ENCODE peak calls at places on chromosome 10, in seven cellular contexts. One of them, this sample, is unnamed.

GRCh38 chr10:112383325-112383724 is 9.4 kb downstream of the ACSL5 start:
- ATAC-seq in A549: peak; percentile 53
- ATAC-seq in heart left ventricle: peak; percentile 74
- ATAC-seq in HepG2: peak; percentile 56
- ATAC-seq in right lobe of liver: peak; percentile 79
- ATAC-seq in gastrocnemius medialis: no peak
- ATAC-seq in HCT116: peak; percentile 35
- ATAC-seq in this sample: peak; percentile 46

GRCh38 chr10:44911951-44912350 is 814 bp downstream of the TMEM72 start:
- ATAC-seq in HCT116: no peak
- ATAC-seq in right lobe of liver: no peak
- ATAC-seq in gastrocnemius medialis: no peak
- ATAC-seq in A549: no peak
- ATAC-seq in HepG2: peak; percentile 12
- ATAC-seq in heart left ventricle: no peak
- ATAC-seq in this sample: no peak

GRCh38 chr10:128086003-128086863 is 40.0 kb downstream of the MKI67 start:
- ATAC-seq in HCT116: no peak
- ATAC-seq in gastrocnemius medialis: no peak
- ATAC-seq in right lobe of liver: no peak
- ATAC-seq in A549: no peak
- ATAC-seq in heart left ventricle: peak; percentile 24
- ATAC-seq in HepG2: peak; percentile 82
- ATAC-seq in this sample: no peak

GRCh38 chr10:104306897-104307296 is 31.4 kb downstream of the ITPRIP start:
- ATAC-seq in right lobe of liver: no peak
- ATAC-seq in HepG2: no peak
- ATAC-seq in gastrocnemius medialis: no peak
- ATAC-seq in A549: peak; percentile 9
- ATAC-seq in heart left ventricle: no peak
- ATAC-seq in HCT116: no peak
- ATAC-seq in this sample: no peak

GRCh38 chr10:26566525-26567348 is 128.6 kb downstream of the APBB1IP start:
- ATAC-seq in heart left ventricle: peak; percentile 28
- ATAC-seq in gastrocnemius medialis: no peak
- ATAC-seq in HepG2: no peak
- ATAC-seq in A549: no peak
- ATAC-seq in right lobe of liver: peak; percentile 11
- ATAC-seq in HCT116: no peak
- ATAC-seq in this sample: no peak

GRCh38 chr10:91537614-91538383 is 95.1 kb downstream of the PPP1R3C start:
- ATAC-seq in A549: no peak
- ATAC-seq in right lobe of liver: peak; percentile 89
- ATAC-seq in HepG2: peak; percentile 26
- ATAC-seq in gastrocnemius medialis: no peak
- ATAC-seq in HCT116: no peak
- ATAC-seq in heart left ventricle: no peak
- ATAC-seq in this sample: no peak

GRCh38 chr10:16809074-16809718 is 8.0 kb downstream of the RSU1 start:
- ATAC-seq in heart left ventricle: peak; percentile 74
- ATAC-seq in A549: peak; percentile 77
- ATAC-seq in HCT116: peak; percentile 93
- ATAC-seq in right lobe of liver: peak; percentile 71
- ATAC-seq in gastrocnemius medialis: no peak
- ATAC-seq in HepG2: peak; percentile 89
- ATAC-seq in this sample: no peak

GRCh38 chr10:14550471-14550941 is 219.8 kb upstream of the FRMD4A start:
- ATAC-seq in gastrocnemius medialis: no peak
- ATAC-seq in HCT116: no peak
- ATAC-seq in right lobe of liver: peak; percentile 85
- ATAC-seq in A549: no peak
- ATAC-seq in HepG2: peak; percentile 92
- ATAC-seq in heart left ventricle: no peak
- ATAC-seq in this sample: no peak

GRCh38 chr10:131702521-131703356 is 198.1 kb upstream of the PPP2R2D start:
- ATAC-seq in heart left ventricle: no peak
- ATAC-seq in HepG2: no peak
- ATAC-seq in right lobe of liver: no peak
- ATAC-seq in HCT116: no peak
- ATAC-seq in A549: no peak
- ATAC-seq in gastrocnemius medialis: no peak
- ATAC-seq in this sample: no peak

GRCh38 chr10:93749218-93749799 is 8.4 kb upstream of the LGI1 start:
- ATAC-seq in HepG2: no peak
- ATAC-seq in gastrocnemius medialis: no peak
- ATAC-seq in right lobe of liver: no peak
- ATAC-seq in HCT116: no peak
- ATAC-seq in A549: no peak
- ATAC-seq in heart left ventricle: no peak
- ATAC-seq in this sample: no peak

GRCh38 chr10:77041636-77042258 is 595.9 kb downstream of the KCNMA1 start:
- ATAC-seq in HCT116: no peak
- ATAC-seq in heart left ventricle: no peak
- ATAC-seq in gastrocnemius medialis: no peak
- ATAC-seq in right lobe of liver: peak; percentile 48
- ATAC-seq in A549: no peak
- ATAC-seq in HepG2: no peak
- ATAC-seq in this sample: no peak

GRCh38 chr10:129096340-129096984 is 370.6 kb upstream of the MGMT start:
- ATAC-seq in heart left ventricle: peak; percentile 85
- ATAC-seq in right lobe of liver: peak; percentile 86
- ATAC-seq in A549: no peak
- ATAC-seq in HepG2: no peak
- ATAC-seq in HCT116: no peak
- ATAC-seq in gastrocnemius medialis: peak; percentile 88
- ATAC-seq in this sample: peak; percentile 93

GRCh38 chr10:78831457-78831856 is 237.3 kb upstream of the ZMIZ1 start:
- ATAC-seq in right lobe of liver: no peak
- ATAC-seq in heart left ventricle: peak; percentile 86
- ATAC-seq in HepG2: no peak
- ATAC-seq in HCT116: no peak
- ATAC-seq in A549: no peak
- ATAC-seq in gastrocnemius medialis: no peak
- ATAC-seq in this sample: no peak

GRCh38 chr10:113561214-113561613 is 8.4 kb downstream of the HABP2 start:
- ATAC-seq in HepG2: no peak
- ATAC-seq in right lobe of liver: peak; percentile 83
- ATAC-seq in A549: no peak
- ATAC-seq in heart left ventricle: no peak
- ATAC-seq in gastrocnemius medialis: no peak
- ATAC-seq in HCT116: no peak
- ATAC-seq in this sample: no peak

GRCh38 chr10:69061305-69062161 is 26.4 kb upstream of the SRGN start:
- ATAC-seq in gastrocnemius medialis: peak; percentile 88
- ATAC-seq in right lobe of liver: peak; percentile 79
- ATAC-seq in HepG2: peak; percentile 75
- ATAC-seq in HCT116: peak; percentile 68
- ATAC-seq in heart left ventricle: peak; percentile 88
- ATAC-seq in A549: peak; percentile 87
- ATAC-seq in this sample: peak; percentile 84
- TF ChIP-seq POLR2A in gastrocnemius medialis: peak; percentile 16
- TF ChIP-seq POLR2A in right lobe of liver: peak; percentile 46
- TF ChIP-seq POLR2A in HepG2: no peak
- TF ChIP-seq POLR2A in HCT116: no peak
- TF ChIP-seq POLR2A in heart left ventricle: peak; percentile 15
- TF ChIP-seq POLR2A in A549: no peak
- TF ChIP-seq POLR2A in this sample: no peak

GRCh38 chr10:122838880-122839279 is 6.8 kb downstream of the CUZD1 start:
- ATAC-seq in heart left ventricle: no peak
- ATAC-seq in gastrocnemius medialis: no peak
- ATAC-seq in A549: no peak
- ATAC-seq in right lobe of liver: no peak
- ATAC-seq in HepG2: no peak
- ATAC-seq in HCT116: no peak
- ATAC-seq in this sample: no peak
- H3K27ac ChIP-seq in heart left ventricle: no peak overlapping the region
- H3K27ac ChIP-seq in gastrocnemius medialis: no peak overlapping the region
- H3K27ac ChIP-seq in A549: no peak overlapping the region
- H3K27ac ChIP-seq in right lobe of liver: no peak overlapping the region
- H3K27ac ChIP-seq in HepG2: no peak overlapping the region
- H3K27ac ChIP-seq in HCT116: no peak overlapping the region
- H3K27ac ChIP-seq in this sample: no peak overlapping the region

GRCh38 chr10:42428534-42428933 is 209.8 kb downstream of the ZNF33B start:
- ATAC-seq in gastrocnemius medialis: no peak
- ATAC-seq in right lobe of liver: no peak
- ATAC-seq in HCT116: no peak
- ATAC-seq in heart left ventricle: no peak
- ATAC-seq in HepG2: no peak
- ATAC-seq in A549: no peak
- ATAC-seq in this sample: no peak
- TF ChIP-seq CTCF in gastrocnemius medialis: no peak
- TF ChIP-seq CTCF in right lobe of liver: peak; percentile 18
- TF ChIP-seq CTCF in HCT116: peak; percentile 21
- TF ChIP-seq CTCF in heart left ventricle: peak; percentile 51
- TF ChIP-seq CTCF in HepG2: peak; percentile 56
- TF ChIP-seq CTCF in A549: peak; percentile 21
- TF ChIP-seq CTCF in this sample: peak; percentile 6

DNA sequence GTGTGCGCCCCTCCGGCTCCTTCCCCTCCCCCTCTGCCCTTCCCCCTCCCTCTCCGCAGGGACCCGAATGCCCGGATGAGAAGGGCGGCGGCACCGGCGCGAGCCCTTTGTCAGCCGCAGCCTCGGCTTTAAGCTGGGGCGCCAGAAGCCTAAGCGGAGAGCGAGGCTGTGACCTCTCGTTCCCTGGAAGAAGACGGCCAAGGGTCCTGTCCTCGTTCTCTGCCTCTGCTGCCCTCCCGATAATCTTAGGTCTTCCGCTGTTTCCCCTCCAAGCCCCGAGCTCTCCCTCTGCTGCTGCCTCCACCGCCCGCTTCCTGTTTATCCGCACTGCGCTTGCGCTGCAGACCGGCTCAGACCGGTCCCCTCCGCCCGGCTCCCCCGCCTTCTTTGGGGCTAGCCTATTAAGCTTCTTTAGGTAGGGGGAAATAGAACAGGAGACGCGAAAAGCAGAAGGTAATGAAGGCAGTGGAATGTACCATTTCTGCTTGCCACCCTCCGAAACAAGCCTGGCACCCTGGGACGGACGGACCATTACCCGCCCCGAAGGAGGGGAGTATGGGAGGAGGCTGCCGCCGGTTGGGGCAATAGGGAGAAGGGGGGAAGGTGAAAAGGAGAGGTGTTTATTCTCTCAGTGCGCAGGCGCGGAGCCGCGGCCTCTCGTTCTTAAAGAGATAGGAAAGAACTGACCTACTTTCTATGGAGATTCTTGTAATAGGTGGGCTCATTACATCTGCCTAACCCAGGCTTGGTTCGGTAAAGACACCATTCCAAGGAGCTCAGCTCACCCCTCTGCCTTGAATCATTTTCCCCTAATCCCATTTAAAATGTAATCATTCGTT is at the start of gene OGA:
- ATAC-seq in right lobe of liver: peak; percentile 94
- ATAC-seq in heart left ventricle: peak; percentile 93
- ATAC-seq in HCT116: peak; percentile 91
- ATAC-seq in HepG2: peak; percentile 90
- ATAC-seq in A549: peak; percentile 87
- ATAC-seq in gastrocnemius medialis: peak; percentile 90
- ATAC-seq in this sample: peak; percentile 97
- TF ChIP-seq POLR2A in right lobe of liver: peak; percentile 95
- TF ChIP-seq POLR2A in heart left ventricle: peak; percentile 96
- TF ChIP-seq POLR2A in HCT116: peak; percentile 90
- TF ChIP-seq POLR2A in HepG2: peak; percentile 85
- TF ChIP-seq POLR2A in A549: peak; percentile 86
- TF ChIP-seq POLR2A in gastrocnemius medialis: peak; percentile 99
- TF ChIP-seq POLR2A in this sample: peak; percentile 89

DNA sequence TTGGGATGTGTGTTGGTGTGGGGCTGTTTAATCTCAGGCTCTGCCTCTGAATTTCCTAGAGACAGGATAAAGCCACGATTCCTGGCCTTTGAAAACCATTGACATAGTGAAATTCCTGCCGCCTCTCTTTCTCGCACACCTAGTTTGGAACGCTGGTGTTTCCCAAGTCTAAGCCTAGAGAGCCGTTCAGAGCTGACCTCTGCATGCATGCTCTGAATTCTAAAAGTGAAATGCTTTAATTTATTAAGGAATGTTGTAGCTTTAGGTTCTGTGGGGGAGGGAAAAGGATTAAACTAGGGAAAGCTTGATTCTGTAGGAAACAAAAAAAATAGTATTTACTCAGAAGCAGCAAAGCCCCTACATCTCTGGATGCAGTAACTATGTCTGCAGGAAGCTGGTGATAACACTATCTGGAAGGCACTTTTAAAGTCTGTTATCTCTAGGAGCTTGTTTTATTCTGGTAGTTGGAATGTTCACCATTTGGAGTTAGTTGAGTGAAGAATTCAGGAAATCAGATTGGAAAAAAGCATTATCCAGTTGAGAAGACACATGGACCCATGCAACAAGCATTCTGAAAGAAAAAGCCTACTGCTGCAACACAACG is 27.3 kb downstream of the PFKP start:
- ATAC-seq in HCT116: no peak
- ATAC-seq in A549: no peak
- ATAC-seq in right lobe of liver: no peak
- ATAC-seq in heart left ventricle: no peak
- ATAC-seq in gastrocnemius medialis: no peak
- ATAC-seq in HepG2: no peak
- ATAC-seq in this sample: no peak
- H3K27ac ChIP-seq in HCT116: peak overlapping the region; percentile 90
- H3K27ac ChIP-seq in A549: peak overlapping the region; percentile 99
- H3K27ac ChIP-seq in right lobe of liver: peak overlapping the region; percentile 2
- H3K27ac ChIP-seq in heart left ventricle: peak overlapping the region; percentile 74
- H3K27ac ChIP-seq in gastrocnemius medialis: peak overlapping the region; percentile 62
- H3K27ac ChIP-seq in HepG2: peak overlapping the region; percentile 59
- H3K27ac ChIP-seq in this sample: peak overlapping the region; percentile 88

DNA sequence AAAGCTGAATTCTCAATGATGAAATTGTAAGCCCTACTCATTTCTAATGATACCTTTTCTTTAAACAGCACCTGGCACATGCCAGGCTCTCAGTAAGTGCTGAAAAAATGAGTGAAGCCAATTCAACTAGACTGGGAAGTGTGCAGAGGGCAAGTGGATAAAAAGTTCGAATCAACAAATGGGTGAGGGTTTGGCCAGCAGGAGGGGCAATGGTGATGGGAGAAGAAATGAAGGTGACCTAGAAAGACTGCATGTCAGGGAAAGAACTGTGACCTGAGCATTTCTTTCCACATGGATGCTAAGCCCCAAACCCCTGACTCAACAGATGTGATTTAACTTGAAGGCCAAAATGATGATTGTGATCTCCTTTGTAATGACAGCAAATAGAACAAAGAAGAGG is 54.6 kb downstream of the DKK1 start:
- ATAC-seq in HepG2: no peak
- ATAC-seq in right lobe of liver: no peak
- ATAC-seq in HCT116: no peak
- ATAC-seq in gastrocnemius medialis: no peak
- ATAC-seq in A549: no peak
- ATAC-seq in heart left ventricle: no peak
- ATAC-seq in this sample: no peak
- TF ChIP-seq CTCF in HepG2: peak; percentile 29
- TF ChIP-seq CTCF in right lobe of liver: no peak
- TF ChIP-seq CTCF in HCT116: no peak
- TF ChIP-seq CTCF in gastrocnemius medialis: no peak
- TF ChIP-seq CTCF in A549: no peak
- TF ChIP-seq CTCF in heart left ventricle: no peak
- TF ChIP-seq CTCF in this sample: no peak